ENCODE peak calls at places on chromosomes 16 and 17, in six cellular contexts. P is stimulated activated CD8-positive, alpha-beta memory T cell treated with anti-CD3 and anti-CD28 coated beads, Interleukin-4, amount 100 ng/mL, for 4 hours; Q is tibial artery; I is progenitor cell of endocrine pancreas; O is heart left ventricle; M is T follicular helper cell. X is an unnamed sample.

GRCh38 chr17:63309021-63309420 is 137.1 kb downstream of the CYB561 start:
- DNase-seq in P (no peak), Q (no peak), I (no peak), O (no peak), M (no peak), X (no peak)

GRCh38 chr16:84898447-84898846 is 78.7 kb downstream of the CRISPLD2 start:
- DNase-seq in P (no peak), Q (no peak), I (no peak), O (no peak), M (no peak), X (no peak)

GRCh38 chr16:1983544-1984346 is at the start of gene GFER:
- DNase-seq in P (no peak), Q (peak; percentile 85), I (peak; percentile 88), O (peak; percentile 93), M (no peak), X (peak; percentile 55)

GRCh38 chr16:57529324-57530103 is 6.9 kb downstream of the CCDC102A start:
- DNase-seq in P (no peak), Q (peak; percentile 14), I (no peak), O (no peak), M (no peak), X (no peak)

GRCh38 chr17:33112763-33113162 is 121.1 kb downstream of the SPACA3 start:
- DNase-seq in P (no peak), Q (no peak), I (no peak), O (no peak), M (no peak), X (no peak)

GRCh38 chr16:51971184-51971583 is 575.8 kb downstream of the TOX3 start:
- DNase-seq in P (no peak), Q (no peak), I (no peak), O (no peak), M (no peak), X (no peak)

GRCh38 chr16:31002252-31002700 is 8.2 kb downstream of the STX1B start:
- DNase-seq in P (no peak), Q (no peak), I (no peak), O (no peak), M (no peak), X (no peak)

GRCh38 chr16:67406111-67406593 is 10.1 kb downstream of the ZDHHC1 start:
- DNase-seq in P (no peak), Q (no peak), I (no peak), O (no peak), M (no peak), X (no peak)